ENCODE peak calls at places on chromosomes 4 and X, in ten cellular contexts. O is anterior cingulate cortex, Z is NCI-H1930, X is iris pigment epithelial cell, D is Caco-2, P is EL, W is GM23248, C is NB4, U is nucleus accumbens, H is iPS-NIHi11. J is an unnamed sample.

GRCh38 chr4:110614173-110614948 is 8.5 kb downstream of the PITX2 start:
- DNase-seq in O (no peak), Z (no peak), X (peak), D (no peak), P (no peak), W (no peak), C (no peak), U (no peak), H (peak), J (no peak)

GRCh38 chr4:41288254-41288653 is 31.5 kb downstream of the UCHL1 start:
- DNase-seq in O (no peak), Z (no peak), X (no peak), D (no peak), P (no peak), W (no peak), C (no peak), U (no peak), H (no peak), J (no peak)

GRCh38 chrX:69258893-69259292 is 93.6 kb upstream of the PJA1 start:
- DNase-seq in O (no peak), Z (no peak), X (no peak), D (no peak), P (no peak), W (no peak), C (no peak), U (no peak), H (no peak), J (no peak)

GRCh38 chr4:183919173-183919572 is 14.1 kb downstream of the STOX2 start:
- DNase-seq in O (no peak), Z (no peak), X (no peak), D (no peak), P (no peak), W (no peak), C (no peak), U (no peak), H (no peak), J (no peak)

GRCh38 chr4:40963912-40964478 is 214.2 kb downstream of the NSUN7 start:
- DNase-seq in O (no peak), Z (no peak), X (peak), D (no peak), P (no peak), W (no peak), C (no peak), U (no peak), H (no peak), J (no peak)

GRCh38 chr4:175536852-175537453 is 275.1 kb downstream of the GPM6A start:
- DNase-seq in O (no peak), Z (peak), X (peak), D (peak), P (peak), W (peak), C (peak), U (no peak), H (peak), J (no peak)

GRCh38 chr4:102390438-102390837 is 45.2 kb upstream of the SLC39A8 start:
- DNase-seq in O (no peak), Z (no peak), X (peak), D (no peak), P (peak), W (peak), C (peak), U (no peak), H (no peak), J (no peak)

GRCh38 chrX:71214604-71215334 is 8.3 kb upstream of the GJB1 start:
- DNase-seq in O (no peak), Z (no peak), X (no peak), D (peak), P (no peak), W (no peak), C (no peak), U (no peak), H (no peak), J (no peak)

GRCh38 chrX:154540897-154541535 is 5.6 kb downstream of the G6PD start:
- DNase-seq in O (no peak), Z (no peak), X (no peak), D (peak), P (no peak), W (no peak), C (no peak), U (no peak), H (no peak), J (no peak)

GRCh38 chrX:107827852-107828251 is 2.2 kb downstream of the MID2 start:
- DNase-seq in O (no peak), Z (no peak), X (no peak), D (no peak), P (no peak), W (peak), C (no peak), U (no peak), H (no peak), J (no peak)

GRCh38 chr4:153522800-153523089 is 56.6 kb downstream of the TMEM131L start:
- DNase-seq in O (no peak), Z (no peak), X (no peak), D (no peak), P (no peak), W (no peak), C (no peak), U (no peak), H (no peak), J (peak)

GRCh38 chrX:72716766-72717165 is 2.7 kb upstream of the PHKA1 start:
- DNase-seq in O (no peak), Z (no peak), X (peak), D (no peak), P (no peak), W (no peak), C (no peak), U (no peak), H (no peak), J (no peak)

GRCh38 chrX:153643431-153644351 is 3.3 kb upstream of the DUSP9 start:
- DNase-seq in O (no peak), Z (peak), X (no peak), D (peak), P (no peak), W (peak), C (peak), U (no peak), H (peak), J (no peak)

GRCh38 chr4:110867981-110868380 is 245.1 kb upstream of the PITX2 start:
- DNase-seq in O (no peak), Z (no peak), X (peak), D (no peak), P (no peak), W (no peak), C (no peak), U (no peak), H (no peak), J (no peak)

GRCh38 chr4:102675142-102675541 is 85.6 kb downstream of the MANBA start:
- DNase-seq in O (no peak), Z (no peak), X (peak), D (peak), P (peak), W (no peak), C (no peak), U (no peak), H (no peak), J (no peak)

GRCh38 chr4:170979736-170980135 is 833.5 kb upstream of the GALNTL6 start:
- DNase-seq in O (no peak), Z (no peak), X (peak), D (no peak), P (no peak), W (no peak), C (no peak), U (no peak), H (peak), J (no peak)

GRCh38 chr4:184668511-184669114 is 19.1 kb downstream of the PRIMPOL start:
- DNase-seq in O (no peak), Z (no peak), X (peak), D (no peak), P (peak), W (no peak), C (peak), U (no peak), H (no peak), J (no peak)

GRCh38 chr4:120843840-120844527 is 78.5 kb downstream of the PRDM5 start:
- DNase-seq in O (no peak), Z (no peak), X (no peak), D (peak), P (no peak), W (no peak), C (peak), U (no peak), H (peak), J (no peak)

GRCh38 chr4:102430511-102430910 is 70.6 kb upstream of the NFKB1 start:
- DNase-seq in O (no peak), Z (no peak), X (peak), D (no peak), P (peak), W (peak), C (no peak), U (no peak), H (no peak), J (no peak)

GRCh38 chrX:51614353-51614752 is 4.4 kb downstream of the CENPVL3 start:
- DNase-seq in O (no peak), Z (peak), X (peak), D (peak), P (peak), W (peak), C (peak), U (no peak), H (peak), J (no peak)

GRCh38 chr4:159273126-159273438 is 170.2 kb downstream of the RAPGEF2 start:
- DNase-seq in O (no peak), Z (no peak), X (peak), D (no peak), P (peak), W (no peak), C (no peak), U (no peak), H (no peak), J (no peak)

GRCh38 chr4:168318266-168318895 is at the start of gene DDX60:
- DNase-seq in O (peak), Z (peak), X (peak), D (peak), P (peak), W (peak), C (peak), U (peak), H (peak), J (peak)

GRCh38 chrX:43973249-43973672 is at the start of gene NDP:
- DNase-seq in O (peak), Z (no peak), X (peak), D (peak), P (peak), W (peak), C (no peak), U (peak), H (no peak), J (no peak)

GRCh38 chr4:8854016-8854415 is 17.6 kb downstream of the HMX1 start:
- DNase-seq in O (no peak), Z (no peak), X (no peak), D (no peak), P (no peak), W (no peak), C (no peak), U (no peak), H (no peak), J (no peak)

GRCh38 chrX:121949041-121949760 is 901.8 kb downstream of the GLUD2 start:
- DNase-seq in O (no peak), Z (no peak), X (no peak), D (no peak), P (no peak), W (no peak), C (no peak), U (no peak), H (no peak), J (no peak)

GRCh38 chrX:53324803-53325202 is 43.4 kb upstream of the IQSEC2 start:
- DNase-seq in O (no peak), Z (no peak), X (no peak), D (no peak), P (no peak), W (no peak), C (no peak), U (no peak), H (no peak), J (no peak)

GRCh38 chr4:187547281-187547680 is 448.3 kb upstream of the ZFP42 start:
- DNase-seq in O (no peak), Z (no peak), X (peak), D (no peak), P (no peak), W (no peak), C (no peak), U (no peak), H (no peak), J (no peak)

GRCh38 chrX:44903842-44904530 is 31.0 kb downstream of the KDM6A start:
- DNase-seq in O (no peak), Z (no peak), X (no peak), D (no peak), P (no peak), W (peak), C (no peak), U (no peak), H (no peak), J (no peak)

GRCh38 chrX:47204970-47205369 is 11.3 kb downstream of the UBA1 start:
- DNase-seq in O (no peak), Z (no peak), X (no peak), D (no peak), P (no peak), W (no peak), C (no peak), U (no peak), H (no peak), J (no peak)

GRCh38 chr4:7863911-7864681 is 75.6 kb downstream of the AFAP1 start:
- DNase-seq in O (no peak), Z (no peak), X (peak), D (no peak), P (peak), W (no peak), C (peak), U (no peak), H (no peak), J (no peak)

GRCh38 chrX:1493317-1493856 is 40.7 kb upstream of the ASMTL start:
- DNase-seq in O (no peak), Z (no peak), X (no peak), D (no peak), P (no peak), W (no peak), C (no peak), U (no peak), H (no peak), J (no peak)

GRCh38 chr4:94536049-94536448 is 84.3 kb downstream of the PDLIM5 start:
- DNase-seq in O (no peak), Z (no peak), X (peak), D (no peak), P (no peak), W (no peak), C (no peak), U (no peak), H (no peak), J (no peak)

GRCh38 chr4:144647095-144647959 is 1.4 kb downstream of the HHIP start:
- DNase-seq in O (no peak), Z (no peak), X (no peak), D (no peak), P (peak), W (peak), C (no peak), U (peak), H (peak), J (no peak)

GRCh38 chr4:108166441-108167315 is 2.1 kb downstream of the LEF1 start:
- DNase-seq in O (no peak), Z (peak), X (no peak), D (peak), P (peak), W (no peak), C (no peak), U (no peak), H (peak), J (no peak)

GRCh38 chr4:2537011-2537830 is 774 bp downstream of the FAM193A start:
- DNase-seq in O (no peak), Z (peak), X (peak), D (peak), P (peak), W (peak), C (peak), U (peak), H (peak), J (peak)

GRCh38 chr4:26748805-26749204 is 111.8 kb upstream of the STIM2 start:
- DNase-seq in O (no peak), Z (no peak), X (no peak), D (no peak), P (no peak), W (no peak), C (peak), U (no peak), H (no peak), J (no peak)

GRCh38 chrX:150363561-150364346 is 637 bp downstream of the MAMLD1 start:
- DNase-seq in O (peak), Z (no peak), X (peak), D (no peak), P (peak), W (peak), C (peak), U (peak), H (peak), J (no peak)

GRCh38 chr4:141926414-141926813 is 290.0 kb downstream of the IL15 start:
- DNase-seq in O (no peak), Z (no peak), X (no peak), D (no peak), P (no peak), W (no peak), C (no peak), U (no peak), H (no peak), J (no peak)

J was measured in NK-92 treated with Interleukin-12 subunit alpha and Interleukin-12 subunit beta, amount 100 ng/mL, for 24 hours.